ENCODE peak calls at places on chromosomes 13 and 19, in eight cellular contexts. R, S, W, T, G, O, P and Q are unnamed samples.

GRCh38 chr19:11089254-11090013 is at the start of gene LDLR:
- DNase-seq in R (peak), S (peak), W (peak), T (peak), G (peak), O (peak), P (peak), Q (peak)

GRCh38 chr19:3368441-3368795 is 2.0 kb downstream of the NFIC start:
- DNase-seq in R (no peak), S (no peak), W (no peak), T (no peak), G (no peak), O (no peak), P (no peak), Q (no peak)

GRCh38 chr19:33514885-33515485 is 6.6 kb downstream of the PEPD start:
- DNase-seq in R (peak), S (no peak), W (peak), T (peak), G (no peak), O (no peak), P (no peak), Q (no peak)

GRCh38 chr13:40109324-40109958 is 454.0 kb downstream of the COG6 start:
- DNase-seq in R (peak), S (no peak), W (peak), T (no peak), G (no peak), O (no peak), P (no peak), Q (no peak)

GRCh38 chr19:42424712-42425131 is 2.5 kb downstream of the LIPE start:
- DNase-seq in R (no peak), S (no peak), W (no peak), T (no peak), G (no peak), O (no peak), P (no peak), Q (no peak)

GRCh38 chr19:11204943-11205349 is 7.6 kb upstream of the KANK2 start:
- DNase-seq in R (no peak), S (no peak), W (peak), T (peak), G (no peak), O (no peak), P (no peak), Q (no peak)

GRCh38 chr13:55816976-55817601 is 1323.6 kb upstream of the PRR20A start:
- DNase-seq in R (no peak), S (no peak), W (no peak), T (no peak), G (no peak), O (no peak), P (no peak), Q (no peak)

GRCh38 chr13:110251227-110251791 is 55.6 kb downstream of the COL4A1 start:
- DNase-seq in R (no peak), S (no peak), W (no peak), T (peak), G (no peak), O (no peak), P (no peak), Q (no peak)

GRCh38 chr19:32526895-32527294 is 54.1 kb upstream of the PDCD5 start:
- DNase-seq in R (no peak), S (no peak), W (no peak), T (no peak), G (no peak), O (no peak), P (no peak), Q (no peak)

GRCh38 chr19:23391239-23391638 is 4.0 kb downstream of the ZNF91 start:
- DNase-seq in R (no peak), S (no peak), W (peak), T (no peak), G (no peak), O (no peak), P (no peak), Q (no peak)

DNA sequence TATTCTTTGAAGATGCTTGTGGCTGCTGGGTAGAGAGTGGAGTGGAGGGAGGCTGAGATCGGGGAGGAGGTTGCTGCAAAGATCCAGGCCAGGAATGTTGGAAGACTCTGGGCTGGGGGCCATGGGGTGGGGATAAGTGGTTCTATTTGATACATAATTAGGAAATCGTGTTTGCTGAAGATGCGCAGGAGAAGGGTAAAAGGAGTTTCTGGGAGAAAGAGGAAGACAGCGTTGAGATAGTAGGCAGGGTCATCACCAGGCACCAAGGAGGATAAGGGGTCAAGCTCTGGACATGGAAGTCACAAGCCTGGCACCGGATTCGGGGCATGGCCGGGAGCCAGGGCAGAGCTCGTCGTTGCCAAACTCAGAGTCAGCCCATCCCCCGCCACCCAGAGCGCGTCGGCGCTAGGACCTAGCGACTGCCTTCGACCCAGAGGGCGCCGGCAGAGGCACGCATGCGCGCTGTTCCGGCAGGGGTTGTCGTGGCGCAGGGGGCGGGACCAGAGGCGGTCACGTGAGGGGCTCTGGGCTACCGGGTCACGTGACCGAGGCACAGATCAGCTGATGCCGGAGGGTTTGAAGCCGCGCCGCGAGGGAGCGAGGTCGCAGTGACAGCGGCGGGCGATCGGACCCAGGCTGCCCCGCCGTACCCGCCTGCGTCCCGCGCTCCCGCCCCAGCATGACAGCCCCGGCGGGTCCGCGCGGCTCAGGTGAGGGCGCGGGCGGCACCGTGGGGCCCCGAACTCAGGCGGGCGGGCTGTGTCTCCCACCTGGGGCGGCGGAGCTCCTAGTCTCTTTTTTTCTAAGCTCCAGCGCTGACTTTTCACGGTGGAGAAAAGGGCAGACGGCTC is at the start of gene MCOLN1:
- DNase-seq in R (peak), S (peak), W (peak), T (peak), G (peak), O (peak), P (peak), Q (peak)
- TF ChIP-seq CTCF in R (no peak), S (no peak), W (no peak), T (no peak), G (no peak), O (no peak), P (no peak), Q (no peak)

DNA sequence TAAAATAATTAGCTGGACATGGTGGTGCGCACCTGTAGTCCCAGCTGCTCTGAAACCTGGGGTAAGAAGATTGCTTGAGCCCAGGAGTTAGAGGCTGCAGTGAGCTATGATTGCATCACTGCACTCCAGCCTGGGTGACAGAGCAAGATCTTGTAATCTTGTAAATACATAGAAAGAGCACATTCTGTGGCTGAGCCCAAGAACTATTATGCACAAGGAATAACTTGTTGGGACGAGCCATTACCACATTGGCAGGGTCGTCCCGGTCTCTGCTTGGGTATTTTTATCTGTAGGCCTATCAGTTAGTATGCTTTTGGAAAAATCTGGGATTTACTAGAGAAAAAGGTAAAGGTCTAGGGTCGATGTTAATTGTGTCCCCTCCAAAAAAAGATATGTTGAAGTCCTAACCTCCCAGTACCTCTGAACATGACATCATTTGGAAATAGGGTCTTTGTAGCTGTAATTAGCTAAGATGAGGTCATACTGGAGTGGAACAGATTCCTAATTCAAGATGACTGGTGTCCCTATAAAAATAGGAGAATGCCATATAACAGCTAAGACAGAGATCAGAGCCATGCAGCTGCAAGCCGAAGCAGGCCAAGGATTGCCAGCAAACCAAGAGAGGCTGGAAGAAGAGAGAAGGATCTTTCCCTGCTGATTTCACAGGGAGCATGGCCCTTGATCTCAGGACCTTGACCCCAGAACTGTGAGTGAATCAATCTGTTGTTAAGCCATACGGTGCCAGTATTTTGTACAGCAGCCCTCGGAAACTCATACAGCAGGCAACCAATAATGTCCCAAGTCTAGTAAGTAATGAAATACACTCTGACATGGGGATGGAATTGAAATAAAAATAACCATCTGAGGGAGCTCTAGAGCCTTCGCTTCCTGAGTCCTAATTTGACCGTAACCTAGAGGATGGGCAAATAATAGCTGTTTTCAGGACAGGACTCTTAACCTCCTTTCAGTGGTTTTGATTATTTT is 77.0 kb downstream of the TM9SF2 start:
- DNase-seq in R (no peak), S (no peak), W (peak), T (no peak), G (peak), O (no peak), P (no peak), Q (no peak)
- TF ChIP-seq CTCF in R (peak), S (no peak), W (peak), T (peak), G (peak), O (no peak), P (peak), Q (peak)

GRCh38 chr19:48881741-48882657 is 9.8 kb downstream of the PPP1R15A start:
- DNase-seq in R (no peak), S (no peak), W (peak), T (no peak), G (peak), O (no peak), P (peak), Q (no peak)
- TF ChIP-seq CTCF in R (no peak), S (no peak), W (no peak), T (no peak), G (no peak), O (no peak), P (no peak), Q (no peak)

GRCh38 chr19:29596885-29597525 is 9.1 kb upstream of the POP4 start:
- DNase-seq in R (peak), S (no peak), W (peak), T (no peak), G (no peak), O (no peak), P (no peak), Q (no peak)
- TF ChIP-seq CTCF in R (peak), S (peak), W (peak), T (peak), G (peak), O (no peak), P (peak), Q (peak)